ENCODE peak calls at places on chromosomes 3 and 15, in six cellular contexts. One of them, this sample, is unnamed.

GRCh38 chr3:52226229-52226817 is 878 bp upstream of the TLR9 start:
- DNase-seq in mucosa of descending colon: no peak
- DNase-seq in GM12864: no peak
- DNase-seq in left ventricle myocardium inferior: no peak
- DNase-seq in HFF-Myc: no peak
- DNase-seq in CD8-positive, alpha-beta T cell: no peak
- DNase-seq in this sample: no peak

GRCh38 chr3:31370681-31371080 is 162.0 kb upstream of the STT3B start:
- DNase-seq in mucosa of descending colon: no peak
- DNase-seq in GM12864: no peak
- DNase-seq in left ventricle myocardium inferior: no peak
- DNase-seq in HFF-Myc: no peak
- DNase-seq in CD8-positive, alpha-beta T cell: no peak
- DNase-seq in this sample: no peak

GRCh38 chr15:33655488-33655887 is 312.8 kb upstream of the CHRM5 start:
- DNase-seq in mucosa of descending colon: no peak
- DNase-seq in GM12864: no peak
- DNase-seq in left ventricle myocardium inferior: no peak
- DNase-seq in HFF-Myc: no peak
- DNase-seq in CD8-positive, alpha-beta T cell: no peak
- DNase-seq in this sample: no peak

GRCh38 chr3:141093971-141094401 is 42.8 kb downstream of the SPSB4 start:
- DNase-seq in mucosa of descending colon: no peak
- DNase-seq in GM12864: no peak
- DNase-seq in left ventricle myocardium inferior: peak
- DNase-seq in HFF-Myc: no peak
- DNase-seq in CD8-positive, alpha-beta T cell: no peak
- DNase-seq in this sample: no peak

GRCh38 chr3:49878686-49879085 is 9.0 kb upstream of the CAMKV start:
- DNase-seq in mucosa of descending colon: no peak
- DNase-seq in GM12864: no peak
- DNase-seq in left ventricle myocardium inferior: no peak
- DNase-seq in HFF-Myc: no peak
- DNase-seq in CD8-positive, alpha-beta T cell: no peak
- DNase-seq in this sample: no peak

GRCh38 chr3:189361103-189361835 is 189.5 kb downstream of the TPRG1 start:
- DNase-seq in mucosa of descending colon: no peak
- DNase-seq in GM12864: no peak
- DNase-seq in left ventricle myocardium inferior: no peak
- DNase-seq in HFF-Myc: no peak
- DNase-seq in CD8-positive, alpha-beta T cell: no peak
- DNase-seq in this sample: no peak

GRCh38 chr3:134552776-134553175 is 66.9 kb downstream of the CEP63 start:
- DNase-seq in mucosa of descending colon: no peak
- DNase-seq in GM12864: no peak
- DNase-seq in left ventricle myocardium inferior: no peak
- DNase-seq in HFF-Myc: no peak
- DNase-seq in CD8-positive, alpha-beta T cell: no peak
- DNase-seq in this sample: no peak

GRCh38 chr15:74555192-74555591 is 14.2 kb downstream of the ARID3B start:
- DNase-seq in mucosa of descending colon: no peak
- DNase-seq in GM12864: no peak
- DNase-seq in left ventricle myocardium inferior: no peak
- DNase-seq in HFF-Myc: no peak
- DNase-seq in CD8-positive, alpha-beta T cell: no peak
- DNase-seq in this sample: no peak

GRCh38 chr3:85594648-85595047 is 635.9 kb downstream of the CADM2 start:
- DNase-seq in mucosa of descending colon: no peak
- DNase-seq in GM12864: no peak
- DNase-seq in left ventricle myocardium inferior: no peak
- DNase-seq in HFF-Myc: no peak
- DNase-seq in CD8-positive, alpha-beta T cell: no peak
- DNase-seq in this sample: no peak

GRCh38 chr3:71189480-71189879 is 394.0 kb downstream of the FOXP1 start:
- DNase-seq in mucosa of descending colon: no peak
- DNase-seq in GM12864: no peak
- DNase-seq in left ventricle myocardium inferior: no peak
- DNase-seq in HFF-Myc: no peak
- DNase-seq in CD8-positive, alpha-beta T cell: no peak
- DNase-seq in this sample: no peak

GRCh38 chr15:67945951-67946700 is 106.3 kb upstream of the RNU6-1 start:
- DNase-seq in mucosa of descending colon: no peak
- DNase-seq in GM12864: no peak
- DNase-seq in left ventricle myocardium inferior: no peak
- DNase-seq in HFF-Myc: peak
- DNase-seq in CD8-positive, alpha-beta T cell: no peak
- DNase-seq in this sample: peak

GRCh38 chr3:181947606-181948005 is 235.9 kb downstream of the SOX2 start:
- DNase-seq in mucosa of descending colon: no peak
- DNase-seq in GM12864: no peak
- DNase-seq in left ventricle myocardium inferior: no peak
- DNase-seq in HFF-Myc: no peak
- DNase-seq in CD8-positive, alpha-beta T cell: no peak
- DNase-seq in this sample: no peak

GRCh38 chr3:71232895-71233294 is 350.6 kb downstream of the FOXP1 start:
- DNase-seq in mucosa of descending colon: no peak
- DNase-seq in GM12864: no peak
- DNase-seq in left ventricle myocardium inferior: no peak
- DNase-seq in HFF-Myc: no peak
- DNase-seq in CD8-positive, alpha-beta T cell: no peak
- DNase-seq in this sample: no peak

GRCh38 chr3:122102191-122102935 is 47.2 kb downstream of the CD86 start:
- DNase-seq in mucosa of descending colon: no peak
- DNase-seq in GM12864: peak
- DNase-seq in left ventricle myocardium inferior: no peak
- DNase-seq in HFF-Myc: no peak
- DNase-seq in CD8-positive, alpha-beta T cell: no peak
- DNase-seq in this sample: no peak

GRCh38 chr3:27589795-27590194 is 105.6 kb upstream of the SLC4A7 start:
- DNase-seq in mucosa of descending colon: no peak
- DNase-seq in GM12864: no peak
- DNase-seq in left ventricle myocardium inferior: no peak
- DNase-seq in HFF-Myc: no peak
- DNase-seq in CD8-positive, alpha-beta T cell: no peak
- DNase-seq in this sample: no peak

GRCh38 chr3:8768364-8769087 is 887 bp downstream of the OXTR start:
- DNase-seq in mucosa of descending colon: no peak
- DNase-seq in GM12864: no peak
- DNase-seq in left ventricle myocardium inferior: no peak
- DNase-seq in HFF-Myc: no peak
- DNase-seq in CD8-positive, alpha-beta T cell: no peak
- DNase-seq in this sample: no peak

GRCh38 chr3:197880361-197881339 is 69.3 kb upstream of the RPL35A start:
- DNase-seq in mucosa of descending colon: no peak
- DNase-seq in GM12864: no peak
- DNase-seq in left ventricle myocardium inferior: no peak
- DNase-seq in HFF-Myc: no peak
- DNase-seq in CD8-positive, alpha-beta T cell: no peak
- DNase-seq in this sample: no peak

DNA sequence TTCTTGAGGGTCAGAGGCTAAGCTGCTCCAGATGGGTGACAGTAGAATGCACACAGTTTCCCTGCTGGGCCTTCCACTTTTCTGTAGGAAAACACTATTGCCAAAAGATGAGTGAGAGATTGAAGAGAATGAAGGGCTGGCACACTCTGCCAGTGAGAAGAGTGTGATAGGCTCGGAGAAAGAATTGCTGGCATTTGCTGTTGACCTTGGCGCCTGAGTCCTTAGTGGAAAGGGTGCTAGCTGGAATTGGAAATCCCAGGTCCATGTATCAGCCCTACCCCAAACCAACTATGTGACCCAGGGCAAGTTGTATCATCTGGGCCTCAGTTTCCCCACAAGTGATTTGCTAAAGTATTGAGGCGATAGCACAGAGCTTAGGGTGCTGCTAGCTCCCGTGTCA is 60.1 kb upstream of the DCLK3 start:
- DNase-seq in mucosa of descending colon: no peak
- DNase-seq in GM12864: no peak
- DNase-seq in left ventricle myocardium inferior: no peak
- DNase-seq in HFF-Myc: no peak
- DNase-seq in CD8-positive, alpha-beta T cell: no peak
- DNase-seq in this sample: no peak
- TF ChIP-seq CTCF in mucosa of descending colon: no peak
- TF ChIP-seq CTCF in GM12864: no peak
- TF ChIP-seq CTCF in left ventricle myocardium inferior: no peak
- TF ChIP-seq CTCF in HFF-Myc: no peak
- TF ChIP-seq CTCF in CD8-positive, alpha-beta T cell: no peak
- TF ChIP-seq CTCF in this sample: no peak

DNA sequence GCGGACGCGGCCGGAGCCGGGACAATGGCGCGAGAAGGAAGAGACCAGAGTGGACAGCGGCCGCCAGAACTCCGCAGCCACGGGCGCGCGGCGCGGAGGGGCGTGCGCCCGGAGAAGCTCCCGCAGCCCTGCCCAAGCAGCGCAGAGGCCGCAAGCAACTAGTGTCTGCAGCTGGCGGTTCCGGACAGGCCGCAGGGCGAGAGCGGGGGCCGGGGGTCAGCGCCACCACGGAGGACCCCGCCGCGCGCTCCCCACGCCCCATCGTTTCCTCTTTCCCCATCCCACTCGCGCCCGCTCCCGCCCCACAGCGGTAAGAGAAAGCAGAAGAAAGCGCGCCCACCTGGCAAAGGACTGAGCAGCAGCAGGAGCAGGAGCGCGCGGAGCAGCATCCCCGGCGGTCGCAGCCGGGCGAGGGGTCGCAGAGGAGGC is 440 bp downstream of the PRTG start:
- DNase-seq in mucosa of descending colon: peak
- DNase-seq in GM12864: no peak
- DNase-seq in left ventricle myocardium inferior: peak
- DNase-seq in HFF-Myc: no peak
- DNase-seq in CD8-positive, alpha-beta T cell: no peak
- DNase-seq in this sample: peak
- TF ChIP-seq CTCF in mucosa of descending colon: no peak
- TF ChIP-seq CTCF in GM12864: no peak
- TF ChIP-seq CTCF in left ventricle myocardium inferior: no peak
- TF ChIP-seq CTCF in HFF-Myc: no peak
- TF ChIP-seq CTCF in CD8-positive, alpha-beta T cell: no peak
- TF ChIP-seq CTCF in this sample: no peak

GRCh38 chr3:114436182-114436581 is 142.4 kb downstream of the TIGIT start:
- DNase-seq in mucosa of descending colon: no peak
- DNase-seq in GM12864: no peak
- DNase-seq in left ventricle myocardium inferior: no peak
- DNase-seq in HFF-Myc: no peak
- DNase-seq in CD8-positive, alpha-beta T cell: no peak
- DNase-seq in this sample: no peak
- TF ChIP-seq CTCF in mucosa of descending colon: no peak
- TF ChIP-seq CTCF in GM12864: no peak
- TF ChIP-seq CTCF in left ventricle myocardium inferior: no peak
- TF ChIP-seq CTCF in HFF-Myc: no peak
- TF ChIP-seq CTCF in CD8-positive, alpha-beta T cell: no peak
- TF ChIP-seq CTCF in this sample: no peak

GRCh38 chr3:156474560-156475389 is 80.1 kb downstream of the SSR3 start:
- DNase-seq in mucosa of descending colon: no peak
- DNase-seq in GM12864: no peak
- DNase-seq in left ventricle myocardium inferior: no peak
- DNase-seq in HFF-Myc: no peak
- DNase-seq in CD8-positive, alpha-beta T cell: no peak
- DNase-seq in this sample: peak
- TF ChIP-seq CTCF in mucosa of descending colon: no peak
- TF ChIP-seq CTCF in GM12864: peak
- TF ChIP-seq CTCF in left ventricle myocardium inferior: peak
- TF ChIP-seq CTCF in HFF-Myc: peak
- TF ChIP-seq CTCF in CD8-positive, alpha-beta T cell: peak
- TF ChIP-seq CTCF in this sample: peak

This sample was measured in endothelial cell.